ENCODE peak calls at places on chromosome 7, in seven cellular contexts. N is T follicular helper cell; D is CD4-positive, CD25-positive, alpha-beta regulatory T cell; G is NCI-H2081; Z is LHCN-M2; O is AG09319; V is neural crest cell. F is an unnamed sample.

GRCh38 chr7:22695476-22696132 is 31.4 kb upstream of the IL6 start:
- DNase-seq in N (no peak), D (no peak), G (no peak), Z (no peak), O (no peak), V (no peak), F (no peak)

GRCh38 chr7:159103382-159104187 is 41.1 kb downstream of the VIPR2 start:
- DNase-seq in N (no peak), D (no peak), G (no peak), Z (no peak), O (no peak), V (no peak), F (no peak)

GRCh38 chr7:46786221-46786951 is 795.5 kb downstream of the TNS3 start:
- DNase-seq in N (no peak), D (no peak), G (no peak), Z (peak), O (peak), V (no peak), F (no peak)

GRCh38 chr7:73770860-73771665 is 993 bp upstream of the CLDN3 start:
- DNase-seq in N (no peak), D (no peak), G (no peak), Z (no peak), O (no peak), V (no peak), F (no peak)

GRCh38 chr7:17773289-17773626 is 167.0 kb downstream of the SNX13 start:
- DNase-seq in N (no peak), D (no peak), G (no peak), Z (peak), O (peak), V (no peak), F (peak)

GRCh38 chr7:131161103-131161502 is 166.6 kb upstream of the MKLN1 start:
- DNase-seq in N (no peak), D (no peak), G (no peak), Z (no peak), O (no peak), V (no peak), F (no peak)

GRCh38 chr7:140342732-140343514 is 55.4 kb downstream of the SLC37A3 start:
- DNase-seq in N (no peak), D (no peak), G (peak), Z (peak), O (no peak), V (no peak), F (no peak)

GRCh38 chr7:137313196-137313595 is 30.3 kb downstream of the PTN start:
- DNase-seq in N (no peak), D (no peak), G (no peak), Z (no peak), O (no peak), V (no peak), F (no peak)

GRCh38 chr7:44267719-44268413 is 57.5 kb downstream of the CAMK2B start:
- DNase-seq in N (no peak), D (no peak), G (peak), Z (no peak), O (no peak), V (no peak), F (no peak)

GRCh38 chr7:134502463-134502862 is 24.9 kb upstream of the AKR1B10 start:
- DNase-seq in N (no peak), D (no peak), G (no peak), Z (peak), O (no peak), V (no peak), F (no peak)

GRCh38 chr7:158281441-158281840 is 306.2 kb downstream of the PTPRN2 start:
- DNase-seq in N (no peak), D (no peak), G (no peak), Z (no peak), O (no peak), V (no peak), F (no peak)

GRCh38 chr7:31051598-31052503 is at the start of gene ADCYAP1R1:
- DNase-seq in N (no peak), D (no peak), G (peak), Z (no peak), O (no peak), V (peak), F (no peak)

GRCh38 chr7:13071999-13072398 is 384.6 kb downstream of the ARL4A start:
- DNase-seq in N (no peak), D (no peak), G (no peak), Z (no peak), O (peak), V (no peak), F (no peak)

GRCh38 chr7:70406419-70407189 is 725.3 kb upstream of the GALNT17 start:
- DNase-seq in N (no peak), D (no peak), G (no peak), Z (no peak), O (no peak), V (no peak), F (no peak)

GRCh38 chr7:128887169-128888038 is 23.1 kb downstream of the KCP start:
- DNase-seq in N (no peak), D (no peak), G (no peak), Z (no peak), O (no peak), V (no peak), F (no peak)

GRCh38 chr7:141752634-141753033 is 11.3 kb upstream of the TAS2R3 start:
- DNase-seq in N (no peak), D (peak), G (no peak), Z (no peak), O (no peak), V (no peak), F (no peak)

GRCh38 chr7:36653011-36653670 is 71.2 kb downstream of the AOAH start:
- DNase-seq in N (no peak), D (no peak), G (no peak), Z (peak), O (no peak), V (no peak), F (no peak)

GRCh38 chr7:69953319-69954067 is 355.2 kb downstream of the AUTS2 start:
- DNase-seq in N (no peak), D (no peak), G (no peak), Z (no peak), O (no peak), V (no peak), F (no peak)

GRCh38 chr7:137579913-137580640 is 236.5 kb upstream of the PTN start:
- DNase-seq in N (no peak), D (no peak), G (no peak), Z (peak), O (no peak), V (no peak), F (no peak)

GRCh38 chr7:150479023-150479716 is 28.7 kb downstream of the GIMAP8 start:
- DNase-seq in N (peak), D (peak), G (no peak), Z (no peak), O (no peak), V (no peak), F (peak)

GRCh38 chr7:134798155-134798554 is 18.7 kb downstream of the CALD1 start:
- DNase-seq in N (no peak), D (no peak), G (no peak), Z (peak), O (no peak), V (no peak), F (no peak)

GRCh38 chr7:117061751-117062150 is 108.5 kb downstream of the ST7 start:
- DNase-seq in N (no peak), D (no peak), G (no peak), Z (peak), O (no peak), V (no peak), F (no peak)

GRCh38 chr7:12032146-12032545 is 178.9 kb upstream of the TMEM106B start:
- DNase-seq in N (no peak), D (no peak), G (no peak), Z (no peak), O (no peak), V (no peak), F (no peak)

GRCh38 chr7:151799506-151799905 is 77.4 kb downstream of the PRKAG2 start:
- DNase-seq in N (no peak), D (no peak), G (no peak), Z (no peak), O (no peak), V (no peak), F (no peak)

GRCh38 chr7:135434047-135434446 is 75.9 kb downstream of the CNOT4 start:
- DNase-seq in N (no peak), D (no peak), G (no peak), Z (no peak), O (no peak), V (no peak), F (no peak)

GRCh38 chr7:57300747-57301146 is 149.2 kb upstream of the ZNF716 start:
- DNase-seq in N (no peak), D (no peak), G (no peak), Z (no peak), O (no peak), V (no peak), F (no peak)

F was measured in LoVo.